ENCODE peak calls at places on chromosomes 3 and 15, in ten cellular contexts. O, K, X, L, M, C, W, S, Y and Q are unnamed samples.

GRCh38 chr3:3821780-3822179 is 22.5 kb downstream of the LRRN1 start:
- DNase-seq in O (no peak), K (no peak), X (no peak), L (no peak), M (no peak), C (no peak), W (no peak), S (no peak), Y (peak), Q (no peak)

GRCh38 chr3:29426302-29427226 is 145.7 kb downstream of the RBMS3 start:
- DNase-seq in O (no peak), K (no peak), X (no peak), L (peak), M (no peak), C (no peak), W (no peak), S (no peak), Y (no peak), Q (no peak)

GRCh38 chr3:47578691-47579632 is at the start of gene CSPG5:
- DNase-seq in O (no peak), K (no peak), X (peak), L (no peak), M (peak), C (no peak), W (peak), S (no peak), Y (no peak), Q (no peak)

GRCh38 chr3:2236203-2236602 is 137.5 kb downstream of the CNTN4 start:
- DNase-seq in O (no peak), K (no peak), X (no peak), L (no peak), M (no peak), C (no peak), W (no peak), S (no peak), Y (no peak), Q (no peak)

GRCh38 chr3:112686360-112686759 is 45.4 kb upstream of the CCDC80 start:
- DNase-seq in O (no peak), K (no peak), X (no peak), L (no peak), M (no peak), C (no peak), W (no peak), S (no peak), Y (no peak), Q (no peak)

GRCh38 chr3:53666026-53666425 is 171.6 kb downstream of the CACNA1D start:
- DNase-seq in O (no peak), K (no peak), X (no peak), L (no peak), M (no peak), C (no peak), W (no peak), S (no peak), Y (no peak), Q (no peak)

GRCh38 chr3:198071602-198072285 is 111.7 kb downstream of the LMLN start:
- DNase-seq in O (peak), K (no peak), X (no peak), L (peak), M (peak), C (no peak), W (peak), S (peak), Y (peak), Q (no peak)

GRCh38 chr15:101510212-101511197 is 21.0 kb upstream of the PCSK6 start:
- DNase-seq in O (no peak), K (no peak), X (no peak), L (no peak), M (no peak), C (no peak), W (no peak), S (no peak), Y (no peak), Q (no peak)

GRCh38 chr15:80999623-81000036 is 1.1 kb upstream of the TLNRD1 start:
- DNase-seq in O (no peak), K (peak), X (peak), L (no peak), M (no peak), C (no peak), W (peak), S (no peak), Y (no peak), Q (no peak)

GRCh38 chr3:177554900-177555759 is 357.8 kb upstream of the TBL1XR1 start:
- DNase-seq in O (no peak), K (no peak), X (no peak), L (peak), M (no peak), C (no peak), W (no peak), S (peak), Y (peak), Q (peak)

GRCh38 chr15:98727115-98728040 is 79.0 kb downstream of the IGF1R start:
- DNase-seq in O (peak), K (no peak), X (no peak), L (peak), M (peak), C (peak), W (no peak), S (peak), Y (peak), Q (peak)

GRCh38 chr15:96035091-96035490 is 295.4 kb upstream of the NR2F2 start:
- DNase-seq in O (no peak), K (no peak), X (no peak), L (no peak), M (no peak), C (no peak), W (no peak), S (no peak), Y (no peak), Q (no peak)

GRCh38 chr15:45631831-45632230 is 3.0 kb upstream of the SQOR start:
- DNase-seq in O (no peak), K (no peak), X (no peak), L (peak), M (no peak), C (no peak), W (no peak), S (peak), Y (peak), Q (no peak)

GRCh38 chr3:63951901-63952594 is 39.9 kb upstream of the SCAANT1 start:
- DNase-seq in O (no peak), K (no peak), X (no peak), L (no peak), M (no peak), C (no peak), W (no peak), S (no peak), Y (no peak), Q (no peak)

GRCh38 chr3:135217730-135218129 is 422.7 kb downstream of the EPHB1 start:
- DNase-seq in O (no peak), K (no peak), X (no peak), L (no peak), M (no peak), C (no peak), W (no peak), S (no peak), Y (no peak), Q (no peak)

GRCh38 chr3:11059090-11059798 is 66.7 kb downstream of the SLC6A1 start:
- DNase-seq in O (peak), K (peak), X (no peak), L (peak), M (peak), C (peak), W (peak), S (peak), Y (peak), Q (peak)

GRCh38 chr3:132569153-132569552 is 27.9 kb upstream of the ACKR4 start:
- DNase-seq in O (no peak), K (no peak), X (no peak), L (no peak), M (no peak), C (no peak), W (no peak), S (peak), Y (peak), Q (no peak)

GRCh38 chr15:43105778-43106485 is at the start of gene UBR1:
- DNase-seq in O (peak), K (peak), X (peak), L (peak), M (peak), C (peak), W (peak), S (peak), Y (peak), Q (peak)

GRCh38 chr3:172174396-172175253 is 135.2 kb downstream of the FNDC3B start:
- DNase-seq in O (no peak), K (no peak), X (no peak), L (peak), M (no peak), C (no peak), W (no peak), S (no peak), Y (peak), Q (no peak)

GRCh38 chr15:74201656-74202420 is 749 bp downstream of the STRA6 start:
- DNase-seq in O (no peak), K (no peak), X (no peak), L (peak), M (no peak), C (no peak), W (no peak), S (no peak), Y (peak), Q (no peak)

GRCh38 chr3:59749291-59749690 is 699.5 kb upstream of the CFAP20DC start:
- DNase-seq in O (peak), K (no peak), X (no peak), L (no peak), M (no peak), C (no peak), W (no peak), S (peak), Y (no peak), Q (no peak)

GRCh38 chr3:17442332-17443049 is 299.9 kb downstream of the TBC1D5 start:
- DNase-seq in O (no peak), K (no peak), X (no peak), L (peak), M (no peak), C (no peak), W (no peak), S (no peak), Y (peak), Q (no peak)

GRCh38 chr15:53843869-53844569 is 84.6 kb upstream of the WDR72 start:
- DNase-seq in O (no peak), K (no peak), X (no peak), L (no peak), M (no peak), C (no peak), W (no peak), S (no peak), Y (no peak), Q (no peak)

GRCh38 chr3:136277115-136277514 is 27.0 kb downstream of the PCCB start:
- DNase-seq in O (no peak), K (no peak), X (no peak), L (no peak), M (no peak), C (no peak), W (no peak), S (no peak), Y (no peak), Q (no peak)
- TF ChIP-seq CTCF in O (no peak), K (no peak), X (no peak), L (no peak), M (no peak), C (no peak), W (no peak), S (no peak), Y (no peak), Q (no peak)

GRCh38 chr15:93121994-93122910 is 33.2 kb upstream of the RGMA start:
- DNase-seq in O (no peak), K (no peak), X (no peak), L (no peak), M (no peak), C (no peak), W (no peak), S (no peak), Y (no peak), Q (no peak)

GRCh38 chr15:93118904-93119303 is 29.9 kb upstream of the RGMA start:
- DNase-seq in O (no peak), K (no peak), X (no peak), L (no peak), M (no peak), C (no peak), W (no peak), S (no peak), Y (no peak), Q (no peak)

GRCh38 chr15:93126496-93127083 is 37.6 kb upstream of the RGMA start:
- DNase-seq in O (no peak), K (no peak), X (no peak), L (no peak), M (no peak), C (no peak), W (no peak), S (no peak), Y (no peak), Q (peak)

GRCh38 chr15:93124126-93124525 is 35.1 kb upstream of the RGMA start:
- DNase-seq in O (no peak), K (no peak), X (no peak), L (no peak), M (no peak), C (no peak), W (no peak), S (no peak), Y (no peak), Q (no peak)

GRCh38 chr15:93121089-93121488 is 32.1 kb upstream of the RGMA start:
- DNase-seq in O (no peak), K (no peak), X (no peak), L (no peak), M (no peak), C (no peak), W (no peak), S (no peak), Y (no peak), Q (no peak)
- TF ChIP-seq CTCF in O (no peak), K (no peak), X (no peak), L (no peak), M (no peak), C (no peak), W (no peak), S (no peak), Y (no peak), Q (no peak)

GRCh38 chr15:40914486-40914885 is 14.7 kb upstream of the DLL4 start:
- DNase-seq in O (no peak), K (peak), X (no peak), L (no peak), M (no peak), C (no peak), W (no peak), S (no peak), Y (no peak), Q (no peak)
- TF ChIP-seq CTCF in O (peak), K (peak), X (no peak), L (no peak), M (no peak), C (no peak), W (no peak), S (no peak), Y (no peak), Q (no peak)

GRCh38 chr15:56291741-56292140 is 48.1 kb upstream of the RFX7 start:
- DNase-seq in O (no peak), K (no peak), X (no peak), L (no peak), M (no peak), C (no peak), W (no peak), S (no peak), Y (no peak), Q (no peak)

GRCh38 chr15:56281145-56281544 is 37.5 kb upstream of the RFX7 start:
- DNase-seq in O (no peak), K (no peak), X (no peak), L (no peak), M (no peak), C (no peak), W (no peak), S (no peak), Y (no peak), Q (no peak)

DNA sequence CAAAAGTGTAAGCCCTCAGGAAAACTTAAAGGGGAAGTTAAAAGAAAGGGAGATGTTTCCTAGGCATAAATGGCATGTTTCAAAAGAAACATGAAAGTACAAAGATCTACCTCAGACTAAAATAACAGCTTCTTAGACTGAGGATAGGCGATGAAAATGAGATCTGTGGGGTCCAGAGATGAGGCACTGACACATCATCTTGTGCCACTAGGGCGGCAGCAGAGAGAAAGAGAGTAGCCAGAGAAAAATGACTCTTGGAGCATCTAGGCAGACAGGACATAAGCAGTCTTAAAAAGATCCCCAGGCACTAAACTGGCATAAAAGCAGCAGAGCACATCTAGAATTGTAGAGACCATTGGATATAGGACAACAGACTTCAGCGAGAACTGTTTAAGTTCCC is 42.5 kb upstream of the RFX7 start:
- DNase-seq in O (no peak), K (peak), X (no peak), L (no peak), M (no peak), C (no peak), W (no peak), S (no peak), Y (no peak), Q (no peak)
- TF ChIP-seq CTCF in O (peak), K (peak), X (no peak), L (peak), M (peak), C (no peak), W (peak), S (peak), Y (peak), Q (no peak)

GRCh38 chr3:190424478-190425439 is 24.9 kb downstream of the TMEM207 start:
- DNase-seq in O (peak), K (peak), X (peak), L (peak), M (peak), C (no peak), W (peak), S (peak), Y (peak), Q (peak)
- TF ChIP-seq CTCF in O (peak), K (peak), X (peak), L (peak), M (peak), C (peak), W (peak), S (peak), Y (peak), Q (peak)

GRCh38 chr3:109532257-109533216 is 195.2 kb upstream of the DPPA4 start:
- DNase-seq in O (peak), K (peak), X (no peak), L (peak), M (peak), C (no peak), W (no peak), S (peak), Y (peak), Q (peak)
- TF ChIP-seq CTCF in O (peak), K (peak), X (no peak), L (peak), M (peak), C (peak), W (no peak), S (peak), Y (peak), Q (peak)

DNA sequence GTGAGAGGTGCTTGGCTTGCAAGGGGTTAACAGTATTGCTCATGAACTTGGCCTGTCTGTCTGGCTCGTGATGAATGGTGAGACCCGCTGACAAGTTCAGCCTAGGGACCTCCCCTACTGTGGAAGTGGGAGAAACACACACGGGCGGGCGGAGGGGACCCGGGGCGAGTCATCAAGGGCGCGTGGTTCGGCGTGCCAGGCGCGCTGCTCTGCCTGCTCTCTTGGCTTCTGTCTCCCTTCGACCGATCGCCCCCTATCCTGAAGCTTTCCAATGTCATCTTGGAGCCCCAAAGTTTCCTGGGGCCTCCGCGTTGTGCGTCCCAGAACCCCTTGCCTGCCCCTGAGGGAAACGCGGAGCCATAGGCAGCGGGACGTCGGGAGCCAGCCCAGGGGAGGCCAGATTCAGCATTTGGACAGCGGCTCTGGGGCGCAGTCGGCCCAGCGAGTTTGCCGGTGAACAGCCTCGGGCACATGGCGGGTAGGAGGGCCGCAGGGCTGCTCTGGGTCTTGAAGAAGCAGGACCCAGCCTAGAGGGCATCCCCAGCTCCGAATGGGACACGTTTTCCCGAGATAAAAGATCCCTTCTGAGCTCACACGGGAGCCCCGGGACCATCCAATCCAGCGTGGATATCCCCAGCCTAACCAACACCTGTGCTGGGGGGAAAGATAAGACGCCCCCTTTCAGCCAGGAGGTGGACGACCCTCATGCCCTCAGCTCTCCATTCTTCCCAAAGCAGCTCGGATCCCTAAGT is 27.0 kb upstream of the POLG start:
- DNase-seq in O (peak), K (no peak), X (peak), L (peak), M (peak), C (no peak), W (peak), S (peak), Y (peak), Q (peak)
- TF ChIP-seq CTCF in O (no peak), K (no peak), X (no peak), L (no peak), M (no peak), C (no peak), W (no peak), S (no peak), Y (no peak), Q (no peak)

GRCh38 chr3:108822167-108822897 is at the start of gene TRAT1:
- DNase-seq in O (no peak), K (no peak), X (no peak), L (no peak), M (no peak), C (no peak), W (no peak), S (no peak), Y (no peak), Q (no peak)

GRCh38 chr3:108820586-108820985 is 2.0 kb upstream of the TRAT1 start:
- DNase-seq in O (no peak), K (no peak), X (no peak), L (no peak), M (no peak), C (no peak), W (no peak), S (no peak), Y (no peak), Q (no peak)

DNA sequence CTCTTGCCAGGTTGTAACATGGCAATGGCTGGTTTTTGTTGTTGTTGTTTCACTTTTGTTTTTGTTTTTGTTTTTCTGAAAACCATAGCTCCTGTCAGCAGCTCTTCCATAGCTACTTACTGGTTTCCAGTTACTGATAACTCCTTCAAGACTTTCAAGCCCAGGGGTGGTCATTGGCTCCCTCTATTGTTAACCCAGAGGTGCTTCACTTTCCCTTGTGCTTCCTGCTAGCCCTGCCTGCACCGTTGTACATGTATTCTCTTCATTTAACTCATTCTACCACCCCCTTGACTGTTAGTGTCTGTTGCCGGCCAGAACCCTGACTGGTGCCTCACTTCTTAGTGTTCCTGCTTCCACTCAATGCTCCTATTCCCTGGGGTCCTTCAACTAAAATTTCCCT is 4.2 kb upstream of the TRAT1 start:
- DNase-seq in O (no peak), K (peak), X (no peak), L (peak), M (no peak), C (no peak), W (peak), S (no peak), Y (peak), Q (no peak)
- TF ChIP-seq CTCF in O (peak), K (peak), X (peak), L (peak), M (no peak), C (no peak), W (peak), S (no peak), Y (no peak), Q (no peak)

DNA sequence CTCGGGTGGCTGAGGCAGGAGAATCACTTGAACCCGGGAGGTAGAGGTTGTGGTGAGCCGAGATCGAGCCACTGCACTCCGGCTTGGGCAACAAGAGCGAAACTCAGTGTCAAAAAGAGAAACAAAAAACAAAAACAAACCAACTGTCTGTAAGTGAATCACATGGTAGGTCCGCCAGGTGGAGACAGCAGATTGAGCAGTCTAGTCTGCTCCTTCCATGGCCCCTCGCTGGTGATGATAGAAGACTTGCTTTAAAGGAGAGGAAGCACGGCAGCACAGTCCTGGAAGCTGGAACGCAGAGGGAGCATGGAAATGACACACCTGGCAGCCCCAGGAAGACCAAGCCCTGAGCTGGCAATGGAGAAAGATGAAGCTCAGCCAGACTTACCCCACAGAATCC is 31.4 kb upstream of the MGLL start:
- DNase-seq in O (no peak), K (peak), X (no peak), L (no peak), M (no peak), C (no peak), W (no peak), S (no peak), Y (no peak), Q (no peak)
- TF ChIP-seq CTCF in O (no peak), K (peak), X (no peak), L (no peak), M (no peak), C (no peak), W (no peak), S (no peak), Y (no peak), Q (no peak)

GRCh38 chr3:45306406-45307008 is 80.4 kb upstream of the TMEM158 start:
- DNase-seq in O (no peak), K (no peak), X (no peak), L (no peak), M (no peak), C (no peak), W (no peak), S (no peak), Y (no peak), Q (no peak)
- TF ChIP-seq CTCF in O (no peak), K (no peak), X (no peak), L (no peak), M (no peak), C (no peak), W (no peak), S (no peak), Y (no peak), Q (no peak)